ENCODE peak calls at places on chromosomes 5 and 9, in five cellular contexts. U, X, Y, I and K are unnamed samples.

GRCh38 chr9:97324954-97325353 is 17.5 kb downstream of the CCDC180 start:
- DNase-seq in X (no peak), U (no peak), Y (no peak), I (no peak), K (no peak)

GRCh38 chr9:1050125-1050895 is at the start of gene DMRT2:
- DNase-seq in X (peak; percentile 84), Y (peak; percentile 89), I (no peak), U (peak; percentile 63), K (peak; percentile 88)

GRCh38 chr9:88216132-88216995 is 78.1 kb upstream of the SPATA31C2 start:
- DNase-seq in U (no peak), X (no peak), Y (no peak), I (no peak), K (no peak)

GRCh38 chr5:1511037-1511436 is 12.7 kb downstream of the LPCAT1 start:
- DNase-seq in Y (peak; percentile 58), U (no peak), X (no peak), I (no peak), K (peak; percentile 79)

GRCh38 chr5:142597546-142598337 is 88.1 kb downstream of the FGF1 start:
- DNase-seq in X (no peak), U (peak; percentile 65), I (peak; percentile 35), Y (no peak), K (no peak)

GRCh38 chr9:37943329-37944265 is 39.7 kb upstream of the SLC25A51 start:
- DNase-seq in U (peak; percentile 32), X (no peak), Y (no peak), I (no peak), K (peak; percentile 74)

GRCh38 chr5:91183743-91184142 is 199.4 kb downstream of the ARRDC3 start:
- DNase-seq in X (peak; percentile 11), U (no peak), I (no peak), Y (no peak), K (peak; percentile 62)

GRCh38 chr5:90201923-90202322 is 207.6 kb downstream of the CETN3 start:
- DNase-seq in X (no peak), U (peak; percentile 32), Y (no peak), I (no peak), K (no peak)

GRCh38 chr9:124721109-124721850 is 49.8 kb downstream of the NR6A1 start:
- DNase-seq in Y (no peak), X (no peak), I (peak; percentile 7), U (peak; percentile 64), K (no peak)

GRCh38 chr9:87516222-87516930 is 18.7 kb downstream of the DAPK1 start:
- DNase-seq in X (peak; percentile 53), Y (peak; percentile 86), U (peak; percentile 83), I (no peak), K (peak; percentile 84)

GRCh38 chr5:3006526-3006925 is 255.0 kb upstream of the IRX2 start:
- DNase-seq in U (no peak), X (no peak), I (no peak), Y (no peak), K (no peak)

GRCh38 chr5:3002230-3002629 is 250.8 kb upstream of the IRX2 start:
- DNase-seq in X (no peak), I (no peak), U (no peak), Y (no peak), K (no peak)

GRCh38 chr5:3006961-3007551 is 255.6 kb upstream of the IRX2 start:
- DNase-seq in U (no peak), Y (no peak), I (no peak), X (no peak), K (no peak)

GRCh38 chr5:3007577-3007976 is 256.1 kb upstream of the IRX2 start:
- DNase-seq in I (no peak), U (no peak), X (no peak), Y (peak; percentile 8), K (no peak)

DNA sequence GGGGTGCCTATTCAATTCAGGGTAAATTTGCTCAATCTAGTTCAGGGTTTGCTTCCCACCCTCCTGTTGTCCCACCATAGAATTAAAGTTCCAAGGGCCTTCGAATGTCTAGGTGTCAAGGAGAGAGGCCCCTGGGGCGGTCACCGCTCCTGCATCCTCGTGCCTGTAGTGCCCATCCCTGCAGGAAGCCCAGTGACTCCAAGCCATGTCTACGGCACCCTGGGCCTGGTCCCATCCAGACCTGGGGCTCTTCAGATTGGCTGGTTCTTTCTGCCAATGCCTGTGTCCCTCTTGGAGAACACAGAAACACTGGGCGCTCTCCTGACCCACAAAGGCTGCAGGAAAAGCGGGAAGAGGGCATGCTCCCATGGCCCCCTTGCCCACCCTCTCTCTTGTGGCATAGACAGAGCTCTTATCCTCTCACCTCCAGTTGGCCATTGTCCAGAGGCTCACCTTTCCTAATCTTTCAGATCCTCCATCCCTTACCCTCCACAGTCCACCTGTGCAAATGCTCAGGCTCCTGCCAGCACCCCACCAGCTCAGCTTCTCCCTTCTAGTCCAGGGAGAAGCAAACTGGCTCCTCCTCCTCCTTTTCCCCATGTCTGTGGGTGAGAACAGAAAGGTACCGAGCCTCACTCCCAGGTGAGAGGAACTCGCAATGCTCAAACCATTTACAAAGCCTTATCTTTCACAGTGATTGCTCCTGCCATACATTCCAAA is 253.0 kb upstream of the IRX2 start:
- DNase-seq in U (no peak), Y (no peak), I (no peak), X (no peak), K (no peak)
- H3K9me3 ChIP-seq in U (peaks cover 41% of the 10 kb centered on the region), Y (no peaks in the 10 kb centered on the region), I (no peaks in the 10 kb centered on the region), X (no peaks in the 10 kb centered on the region), K (peaks cover 4% of the 10 kb centered on the region)

GRCh38 chr5:96794757-96795156 is 13.0 kb downstream of the ERAP1 start:
- DNase-seq in X (no peak), U (no peak), Y (no peak), I (no peak), K (no peak)
- H3K36me3 ChIP-seq in X (peaks cover 26% of the 10 kb centered on the region), U (peaks cover 19% of the 10 kb centered on the region), Y (peaks cover 18% of the 10 kb centered on the region), I (no peaks in the 10 kb centered on the region), K (peaks cover 99% of the 10 kb centered on the region)

GRCh38 chr5:150131978-150132694 is 23.5 kb downstream of the PDGFRB start:
- DNase-seq in Y (no peak), X (no peak), I (no peak), U (no peak), K (no peak)
- TF ChIP-seq CTCF in Y (no peak), X (no peak), I (no peak), U (no peak), K (no peak)

GRCh38 chr9:126955806-126956205 is 41.2 kb downstream of the RALGPS1 start:
- DNase-seq in U (no peak), Y (no peak), I (no peak), X (no peak), K (no peak)
- H3K9me3 ChIP-seq in U (no peaks in the 10 kb centered on the region), Y (no peaks in the 10 kb centered on the region), I (no peaks in the 10 kb centered on the region), X (no peaks in the 10 kb centered on the region), K (no peaks in the 10 kb centered on the region)

GRCh38 chr5:44532981-44533380 is 143.8 kb upstream of the FGF10 start:
- DNase-seq in U (no peak), I (no peak), X (no peak), Y (no peak), K (no peak)
- H3K36me3 ChIP-seq in U (no peaks in the 10 kb centered on the region), I (no peaks in the 10 kb centered on the region), X (no peaks in the 10 kb centered on the region), Y (no peaks in the 10 kb centered on the region), K (no peaks in the 10 kb centered on the region)

DNA sequence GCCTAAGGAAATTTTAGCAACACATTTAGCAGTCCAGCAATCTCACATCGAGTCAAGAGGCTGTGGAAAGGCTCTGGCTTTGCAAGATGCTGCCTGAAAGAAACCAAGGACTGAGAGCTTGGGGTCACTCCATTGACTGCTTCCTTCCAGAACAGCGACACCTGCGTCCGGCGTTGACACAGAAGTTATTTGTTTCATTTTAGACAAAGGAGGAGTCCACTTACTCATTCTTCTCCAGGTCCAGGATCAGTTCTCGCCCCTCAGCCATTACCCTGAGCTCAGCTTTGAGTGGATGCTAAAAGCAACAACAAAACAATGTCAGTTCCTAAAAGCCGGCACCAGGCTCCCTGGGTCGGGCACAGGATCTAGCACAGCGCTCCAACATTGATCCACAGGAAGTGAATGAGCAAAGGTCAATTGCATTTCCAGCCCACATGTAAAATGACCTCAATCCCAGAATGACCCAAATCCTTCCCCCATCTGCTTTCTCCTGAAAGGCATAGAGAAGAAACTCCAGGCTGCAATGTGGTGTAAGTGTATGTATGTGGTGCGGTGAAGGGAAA is 11.3 kb downstream of the ADAM19 start:
- DNase-seq in U (no peak), Y (no peak), I (no peak), X (peak; percentile 67), K (no peak)
- TF ChIP-seq CTCF in U (no peak), Y (no peak), I (no peak), X (peak; percentile 38), K (no peak)

GRCh38 chr5:25006734-25007133 is 362.0 kb upstream of the CDH10 start:
- DNase-seq in X (no peak), I (peak; percentile 57), Y (no peak), U (peak; percentile 69), K (no peak)
- H3K9me3 ChIP-seq in X (no peaks in the 10 kb centered on the region), I (no peaks in the 10 kb centered on the region), Y (no peaks in the 10 kb centered on the region), U (no peaks in the 10 kb centered on the region), K (peaks cover 3% of the 10 kb centered on the region)